ENCODE peak calls at places on chromosomes 7 and 10, in four cellular contexts. Q, Y, H and O are unnamed samples.

GRCh38 chr10:7301039-7301768 is 109.6 kb downstream of the SFMBT2 start:
- DNase-seq in Y (no peak), H (no peak), Q (no peak), O (no peak)

GRCh38 chr7:77393261-77393660 is 22.9 kb downstream of the GSAP start:
- DNase-seq in Q (peak; percentile 36), Y (peak; percentile 65), H (no peak), O (no peak)

GRCh38 chr10:84237199-84238051 is 3.9 kb downstream of the LRIT1 start:
- DNase-seq in Y (no peak), Q (no peak), H (no peak), O (no peak)

GRCh38 chr7:115559877-115560276 is 470.7 kb downstream of the TFEC start:
- DNase-seq in Y (no peak), H (no peak), Q (no peak), O (no peak)

GRCh38 chr7:100486753-100487446 is 3.2 kb downstream of the NYAP1 start:
- DNase-seq in Y (no peak), H (no peak), Q (no peak), O (no peak)

GRCh38 chr10:58210160-58210559 is 57.5 kb downstream of the IPMK start:
- DNase-seq in H (no peak), Q (no peak), Y (no peak), O (no peak)

GRCh38 chr10:66748217-66748616 is 177.6 kb upstream of the LRRTM3 start:
- DNase-seq in Y (no peak), H (no peak), Q (no peak), O (no peak)

GRCh38 chr10:70458329-70459060 is 17.0 kb upstream of the NODAL start:
- DNase-seq in Y (peak; percentile 21), H (no peak), Q (no peak), O (no peak)

GRCh38 chr7:48112431-48113165 is 23.5 kb downstream of the UPP1 start:
- DNase-seq in H (no peak), Y (no peak), Q (no peak), O (no peak)

GRCh38 chr7:105766421-105767191 is 109.8 kb downstream of the ATXN7L1 start:
- DNase-seq in Y (no peak), H (no peak), Q (no peak), O (no peak)

GRCh38 chr7:121832347-121832746 is 40.6 kb upstream of the PTPRZ1 start:
- DNase-seq in Q (no peak), H (no peak), Y (no peak), O (no peak)

GRCh38 chr7:30112103-30112713 is 22.6 kb upstream of the MTURN start:
- DNase-seq in Y (no peak), Q (no peak), H (no peak), O (no peak)

GRCh38 chr7:139734395-139734794 is 43.4 kb downstream of the HIPK2 start:
- DNase-seq in Y (no peak), H (no peak), Q (peak; percentile 41), O (no peak)

GRCh38 chr10:104642001-104642270 is 846 bp downstream of the SORCS3 start:
- DNase-seq in Y (no peak), Q (no peak), H (no peak), O (no peak)

GRCh38 chr7:85078181-85078580 is 108.7 kb downstream of the SEMA3D start:
- DNase-seq in Q (no peak), Y (no peak), H (no peak), O (no peak)

GRCh38 chr10:88793747-88794299 is 8.7 kb upstream of the LIPM start:
- DNase-seq in Y (no peak), H (no peak), Q (no peak), O (no peak)

GRCh38 chr10:130194991-130195645 is 58.9 kb downstream of the GLRX3 start:
- DNase-seq in H (no peak), Y (no peak), Q (no peak), O (no peak)

GRCh38 chr7:832292-832967 is at the start of gene SUN1:
- DNase-seq in Q (peak; percentile 83), H (no peak), Y (peak; percentile 68), O (no peak)

GRCh38 chr7:405489-406211 is 114.0 kb downstream of the PDGFA start:
- DNase-seq in Q (no peak), Y (no peak), H (no peak), O (no peak)

GRCh38 chr7:23067271-23067670 is 38.3 kb upstream of the KLHL7 start:
- DNase-seq in H (no peak), Q (no peak), Y (no peak), O (no peak)

GRCh38 chr10:108064856-108065255 is 900.4 kb upstream of the SORCS1 start:
- DNase-seq in Q (no peak), Y (no peak), H (no peak), O (no peak)

GRCh38 chr7:3107889-3108570 is 64.4 kb upstream of the CARD11 start:
- DNase-seq in Q (no peak), H (no peak), Y (no peak), O (no peak)

GRCh38 chr7:87347207-87347606 is 1.7 kb downstream of the CROT start:
- DNase-seq in Y (no peak), Q (no peak), H (no peak), O (no peak)

GRCh38 chr7:149635561-149636329 is 137.6 kb downstream of the ZNF467 start:
- DNase-seq in Y (no peak), H (no peak), Q (peak; percentile 46), O (no peak)

GRCh38 chr7:2940466-2940865 is 96.4 kb upstream of the GNA12 start:
- DNase-seq in H (no peak), Q (no peak), Y (no peak), O (no peak)

GRCh38 chr7:19930051-19930450 is 156.6 kb upstream of the TMEM196 start:
- DNase-seq in Y (no peak), Q (no peak), H (no peak), O (no peak)

GRCh38 chr7:119959811-119960210 is 313.2 kb upstream of the KCND2 start:
- DNase-seq in Q (no peak), H (no peak), Y (no peak), O (no peak)

GRCh38 chr10:62853710-62854109 is 37.5 kb upstream of the EGR2 start:
- DNase-seq in Q (no peak), Y (no peak), H (peak; percentile 19), O (peak; percentile 75)

GRCh38 chr10:124313374-124313773 is 105.3 kb downstream of the OAT start:
- DNase-seq in H (no peak), Q (no peak), Y (no peak), O (no peak)

GRCh38 chr7:94028768-94029167 is 24.6 kb upstream of the BET1 start:
- DNase-seq in Q (no peak), Y (no peak), H (no peak), O (no peak)

GRCh38 chr7:103150192-103150591 is 1.3 kb upstream of the NAPEPLD start:
- DNase-seq in H (no peak), Q (no peak), Y (no peak), O (no peak)

GRCh38 chr10:86730227-86730626 is 26.2 kb upstream of the BMPR1A start:
- DNase-seq in H (no peak), Q (no peak), Y (no peak), O (no peak)

GRCh38 chr10:77279207-77279606 is 358.4 kb downstream of the KCNMA1 start:
- DNase-seq in H (no peak), Q (no peak), Y (no peak), O (no peak)

GRCh38 chr7:30976381-30976780 is 12.6 kb downstream of the GHRHR start:
- DNase-seq in Y (no peak), H (no peak), Q (no peak), O (no peak)

GRCh38 chr10:71838264-71839211 is 12.5 kb downstream of the PSAP start:
- DNase-seq in H (no peak), Y (no peak), Q (no peak), O (no peak)

GRCh38 chr7:78620931-78621330 is 822.4 kb downstream of the PHTF2 start:
- DNase-seq in Q (no peak), Y (no peak), H (no peak), O (no peak)

GRCh38 chr7:54839538-54840213 is 80.7 kb upstream of the SEC61G start:
- DNase-seq in Q (no peak), Y (no peak), H (no peak), O (no peak)